ENCODE peak calls at places on chromosomes 2 and 18, in seven cellular contexts. F is mesendoderm, B is IMR-90, V is AG04450, N is GM23248, G is K562, K is adipocyte. R is an unnamed sample.

GRCh38 chr2:190947711-190948251 is 66.2 kb downstream of the STAT1 start:
- DNase-seq in F (peak; percentile 57), B (peak; percentile 81), V (peak; percentile 59), N (peak; percentile 80), G (no peak), K (peak; percentile 86), R (peak; percentile 78)

GRCh38 chr2:178280261-178280852 is 86.0 kb downstream of the OSBPL6 start:
- DNase-seq in F (peak; percentile 39), B (peak; percentile 59), V (no peak), N (peak; percentile 60), G (peak; percentile 72), K (peak; percentile 63), R (peak; percentile 62)

GRCh38 chr2:143280097-143280757 is 151.0 kb downstream of the ARHGAP15 start:
- DNase-seq in F (no peak), B (no peak), V (no peak), N (no peak), G (no peak), K (no peak), R (no peak)

GRCh38 chr2:99836670-99837069 is 305.7 kb downstream of the AFF3 start:
- DNase-seq in F (no peak), B (no peak), V (no peak), N (peak; percentile 22), G (no peak), K (peak; percentile 69), R (no peak)

GRCh38 chr18:64518191-64518590 is 369.3 kb upstream of the LINC00305 start:
- DNase-seq in F (no peak), B (no peak), V (no peak), N (no peak), G (no peak), K (no peak), R (no peak)

GRCh38 chr2:207514451-207514850 is 15.3 kb upstream of the CREB1 start:
- DNase-seq in F (no peak), B (no peak), V (no peak), N (peak; percentile 56), G (no peak), K (no peak), R (no peak)

GRCh38 chr2:218993345-218994315 is at the start of gene CRYBA2:
- DNase-seq in F (peak; percentile 40), B (no peak), V (no peak), N (peak; percentile 59), G (peak; percentile 42), K (peak; percentile 54), R (peak; percentile 16)

GRCh38 chr2:240466579-240467148 is 31.2 kb downstream of the GPC1 start:
- DNase-seq in F (no peak), B (no peak), V (no peak), N (no peak), G (no peak), K (no peak), R (no peak)

GRCh38 chr2:239895669-239896068 is 129.5 kb downstream of the NDUFA10 start:
- DNase-seq in F (no peak), B (no peak), V (no peak), N (no peak), G (no peak), K (no peak), R (no peak)

GRCh38 chr2:2577366-2577765 is 246.3 kb upstream of the MYT1L start:
- DNase-seq in F (no peak), B (no peak), V (no peak), N (peak; percentile 1), G (no peak), K (no peak), R (no peak)

GRCh38 chr18:8029061-8029460 is 461.9 kb downstream of the PTPRM start:
- DNase-seq in F (no peak), B (no peak), V (no peak), N (no peak), G (no peak), K (no peak), R (no peak)

GRCh38 chr2:22487541-22487940 is 897.4 kb upstream of the KLHL29 start:
- DNase-seq in F (peak; percentile 57), B (no peak), V (no peak), N (no peak), G (no peak), K (no peak), R (no peak)

GRCh38 chr2:240997141-240997855 is 1.1 kb upstream of the SNED1 start:
- DNase-seq in F (no peak), B (no peak), V (no peak), N (peak; percentile 40), G (no peak), K (no peak), R (no peak)

GRCh38 chr2:98912957-98913915 is 22.8 kb downstream of the CRACDL start:
- DNase-seq in F (no peak), B (no peak), V (no peak), N (peak; percentile 75), G (no peak), K (no peak), R (peak; percentile 88)

GRCh38 chr2:11042841-11043240 is 112.4 kb upstream of the SLC66A3 start:
- DNase-seq in F (no peak), B (no peak), V (no peak), N (no peak), G (no peak), K (no peak), R (no peak)

GRCh38 chr18:69580107-69580506 is 179.4 kb downstream of the DOK6 start:
- DNase-seq in F (peak; percentile 13), B (peak; percentile 28), V (no peak), N (peak; percentile 26), G (no peak), K (peak; percentile 51), R (no peak)

GRCh38 chr2:200451506-200451905 is 58.4 kb downstream of the KCTD18 start:
- DNase-seq in F (no peak), B (no peak), V (no peak), N (no peak), G (no peak), K (no peak), R (no peak)

GRCh38 chr18:23871410-23871809 is 143.1 kb upstream of the TTC39C start:
- DNase-seq in F (no peak), B (no peak), V (no peak), N (no peak), G (no peak), K (no peak), R (peak; percentile 91)

GRCh38 chr2:62443886-62444285 is 62.1 kb downstream of the TMEM17 start:
- DNase-seq in F (peak; percentile 65), B (no peak), V (no peak), N (no peak), G (peak; percentile 45), K (no peak), R (no peak)

GRCh38 chr18:55243852-55244251 is 284.6 kb upstream of the CCDC68 start:
- DNase-seq in F (no peak), B (peak; percentile 76), V (peak; percentile 23), N (peak; percentile 73), G (no peak), K (peak; percentile 90), R (no peak)

GRCh38 chr2:145194671-145195070 is 674.8 kb upstream of the ZEB2 start:
- DNase-seq in F (peak; percentile 21), B (no peak), V (no peak), N (no peak), G (no peak), K (no peak), R (peak; percentile 29)

GRCh38 chr2:143603035-143603616 is 473.9 kb downstream of the ARHGAP15 start:
- DNase-seq in F (no peak), B (no peak), V (no peak), N (no peak), G (no peak), K (no peak), R (no peak)

GRCh38 chr2:135212757-135213156 is 160.7 kb downstream of the RAB3GAP1 start:
- DNase-seq in F (peak; percentile 13), B (peak; percentile 19), V (no peak), N (no peak), G (no peak), K (no peak), R (no peak)

GRCh38 chr2:128732976-128733431 is 414.3 kb upstream of the HS6ST1 start:
- DNase-seq in F (no peak), B (peak; percentile 82), V (peak; percentile 84), N (peak; percentile 97), G (no peak), K (peak; percentile 98), R (peak; percentile 83)

GRCh38 chr2:165795011-165795410 is 964 bp upstream of the GALNT3 start:
- DNase-seq in F (no peak), B (peak; percentile 16), V (no peak), N (peak; percentile 22), G (no peak), K (peak; percentile 17), R (peak; percentile 76)

GRCh38 chr2:54757496-54757895 is 34.0 kb downstream of the EML6 start:
- DNase-seq in F (peak; percentile 37), B (peak; percentile 24), V (no peak), N (peak; percentile 62), G (no peak), K (no peak), R (peak; percentile 56)

GRCh38 chr2:187614756-187615155 is 60.5 kb upstream of the TFPI start:
- DNase-seq in F (no peak), B (peak; percentile 58), V (no peak), N (peak; percentile 20), G (no peak), K (peak; percentile 68), R (no peak)

GRCh38 chr2:239985356-239985755 is 39.8 kb downstream of the NDUFA10 start:
- DNase-seq in F (no peak), B (no peak), V (no peak), N (no peak), G (no peak), K (no peak), R (no peak)

GRCh38 chr2:169363027-169363569 is 764 bp upstream of the LRP2 start:
- DNase-seq in F (peak; percentile 19), B (no peak), V (no peak), N (no peak), G (no peak), K (peak; percentile 6), R (peak; percentile 3)
- H3K27me3 ChIP-seq in F (peaks cover 28% of the 10 kb centered on the region), B (peaks cover 37% of the 10 kb centered on the region), V (peaks cover 49% of the 10 kb centered on the region), N (peaks cover 48% of the 10 kb centered on the region), G (peaks cover 42% of the 10 kb centered on the region), K (peaks cover 48% of the 10 kb centered on the region), R (peaks cover 35% of the 10 kb centered on the region)

GRCh38 chr2:17460401-17461086 is 57.7 kb downstream of the RAD51AP2 start:
- DNase-seq in F (no peak), B (no peak), V (no peak), N (no peak), G (no peak), K (no peak), R (peak; percentile 54)

GRCh38 chr2:17461087-17461475 is 57.2 kb downstream of the RAD51AP2 start:
- DNase-seq in F (no peak), B (no peak), V (no peak), N (no peak), G (no peak), K (no peak), R (no peak)

GRCh38 chr2:17455343-17455742 is 62.9 kb downstream of the RAD51AP2 start:
- DNase-seq in F (no peak), B (no peak), V (no peak), N (no peak), G (no peak), K (no peak), R (no peak)
- H3K27me3 ChIP-seq in F (no peaks in the 10 kb centered on the region), B (no peaks in the 10 kb centered on the region), V (peaks cover 3% of the 10 kb centered on the region), N (no peaks in the 10 kb centered on the region), G (no peaks in the 10 kb centered on the region), K (no peaks in the 10 kb centered on the region), R (no peaks in the 10 kb centered on the region)

GRCh38 chr2:26855516-26855915 is 7.6 kb downstream of the DPYSL5 start:
- DNase-seq in F (no peak), B (no peak), V (no peak), N (no peak), G (no peak), K (no peak), R (no peak)
- H3K27me3 ChIP-seq in F (peaks cover 12% of the 10 kb centered on the region), B (peaks cover 47% of the 10 kb centered on the region), V (peaks cover 42% of the 10 kb centered on the region), N (peaks cover 87% of the 10 kb centered on the region), G (peaks cover 17% of the 10 kb centered on the region), K (peaks cover 73% of the 10 kb centered on the region), R (peaks cover 6% of the 10 kb centered on the region)

GRCh38 chr2:111189106-111189505 is 68.4 kb downstream of the BCL2L11 start:
- DNase-seq in F (no peak), B (no peak), V (no peak), N (no peak), G (no peak), K (no peak), R (no peak)
- H3K27me3 ChIP-seq in F (no peaks in the 10 kb centered on the region), B (peaks cover 7% of the 10 kb centered on the region), V (no peaks in the 10 kb centered on the region), N (no peaks in the 10 kb centered on the region), G (no peaks in the 10 kb centered on the region), K (peaks cover 4% of the 10 kb centered on the region), R (peaks cover 6% of the 10 kb centered on the region)

R was measured in bronchial epithelial cell.